ENCODE peak calls at places on chromosomes 6 and 20, in five cellular contexts. Q is aorta, L is colonic mucosa, R is mucosa of descending colon, W is A549. A is an unnamed sample. For H3K4me1, the result is how much of the 10 kb centered on the place peaks cover.

GRCh38 chr6:55069132-55069781 is 105.1 kb upstream of the HCRTR2 start:
- DNase-seq in L (peak), Q (no peak), W (peak), R (no peak), A (peak)

GRCh38 chr6:150263765-150264415 is 104.9 kb upstream of the IYD start:
- DNase-seq in L (no peak), Q (no peak), W (no peak), R (peak), A (no peak)

GRCh38 chr6:150256618-150257272 is 112.1 kb upstream of the IYD start:
- DNase-seq in Q (no peak), L (no peak), R (no peak), W (no peak), A (no peak)

GRCh38 chr20:16966276-16966880 is 218.2 kb downstream of the OTOR start:
- DNase-seq in W (no peak), L (no peak), R (no peak), Q (no peak), A (no peak)

GRCh38 chr20:29472606-29473005 is 1784.9 kb upstream of the DEFB115 start:
- DNase-seq in W (no peak), R (no peak), Q (no peak), L (no peak), A (no peak)

GRCh38 chr6:51049288-51049982 is 230.8 kb downstream of the TFAP2B start:
- DNase-seq in L (no peak), Q (no peak), R (no peak), W (no peak), A (no peak)

GRCh38 chr6:128518531-128519131 is 1.8 kb downstream of the PTPRK start:
- DNase-seq in W (no peak), L (no peak), R (no peak), Q (peak), A (peak)

GRCh38 chr6:142946181-142946923 is 1.4 kb upstream of the HIVEP2 start:
- DNase-seq in R (peak), Q (peak), W (peak), L (peak), A (peak)

GRCh38 chr6:36815962-36816735 is 23.1 kb downstream of the CPNE5 start:
- DNase-seq in W (no peak), R (no peak), L (no peak), Q (no peak), A (no peak)

GRCh38 chr6:125789576-125790402 is 971 bp upstream of the NCOA7 start:
- DNase-seq in Q (peak), R (peak), L (peak), W (peak), A (peak)

GRCh38 chr20:45372646-45373352 is 5.3 kb downstream of the TP53TG5 start:
- DNase-seq in L (no peak), Q (peak), R (peak), W (no peak), A (no peak)

GRCh38 chr20:6657111-6657510 is 110.4 kb upstream of the BMP2 start:
- DNase-seq in L (no peak), W (no peak), R (no peak), Q (no peak), A (no peak)
- H3K4me1 ChIP-seq in L (under half), W (under half), R (under half), Q (under half), A (under half)

GRCh38 chr6:90179190-90180169 is 117.2 kb downstream of the BACH2 start:
- DNase-seq in R (no peak), W (no peak), Q (no peak), L (no peak), A (no peak)
- H3K4me3 ChIP-seq in R (no peak), W (no peak), Q (no peak), L (no peak), A (no peak)

GRCh38 chr20:63836335-63837133 is 5.5 kb upstream of the ZBTB46 start:
- DNase-seq in R (no peak), L (no peak), W (no peak), Q (no peak), A (no peak)

GRCh38 chr20:63837134-63837429 is 6.0 kb upstream of the ZBTB46 start:
- DNase-seq in W (no peak), R (no peak), L (no peak), Q (no peak), A (no peak)

GRCh38 chr20:63842258-63842657 is 11.2 kb upstream of the ZBTB46 start:
- DNase-seq in W (no peak), R (no peak), Q (no peak), L (no peak), A (no peak)

GRCh38 chr20:63837475-63837874 is 6.4 kb upstream of the ZBTB46 start:
- DNase-seq in L (no peak), W (no peak), R (no peak), Q (no peak), A (no peak)

GRCh38 chr20:63839620-63840019 is 8.6 kb upstream of the ZBTB46 start:
- DNase-seq in L (no peak), Q (no peak), R (no peak), W (no peak), A (no peak)
- H3K4me1 ChIP-seq in L (under half), Q (under half), R (under half), W (under half), A (under half)

GRCh38 chr6:138569970-138570715 is 70.8 kb upstream of the NHSL1 start:
- DNase-seq in L (no peak), W (no peak), R (no peak), Q (no peak), A (no peak)
- H3K4me3 ChIP-seq in L (no peak), W (no peak), R (no peak), Q (peak), A (peak)

GRCh38 chr20:38165966-38166706 is 1.1 kb upstream of the TGM2 start:
- DNase-seq in R (no peak), Q (peak), W (no peak), L (no peak), A (no peak)

GRCh38 chr20:38167466-38167850 is 2.4 kb upstream of the TGM2 start:
- DNase-seq in Q (peak), W (no peak), L (no peak), R (no peak), A (no peak)

GRCh38 chr20:38167851-38168760 is 3.0 kb upstream of the TGM2 start:
- DNase-seq in Q (peak), W (peak), L (no peak), R (peak), A (no peak)

GRCh38 chr20:38165089-38165965 is at the start of gene TGM2:
- DNase-seq in Q (peak), L (peak), W (peak), R (peak), A (peak)

GRCh38 chr20:38166707-38167233 is 1.7 kb upstream of the TGM2 start:
- DNase-seq in W (no peak), R (no peak), L (no peak), Q (peak), A (no peak)
- H3K4me1 ChIP-seq in W (half or more), R (under half), L (under half), Q (under half), A (under half)

DNA sequence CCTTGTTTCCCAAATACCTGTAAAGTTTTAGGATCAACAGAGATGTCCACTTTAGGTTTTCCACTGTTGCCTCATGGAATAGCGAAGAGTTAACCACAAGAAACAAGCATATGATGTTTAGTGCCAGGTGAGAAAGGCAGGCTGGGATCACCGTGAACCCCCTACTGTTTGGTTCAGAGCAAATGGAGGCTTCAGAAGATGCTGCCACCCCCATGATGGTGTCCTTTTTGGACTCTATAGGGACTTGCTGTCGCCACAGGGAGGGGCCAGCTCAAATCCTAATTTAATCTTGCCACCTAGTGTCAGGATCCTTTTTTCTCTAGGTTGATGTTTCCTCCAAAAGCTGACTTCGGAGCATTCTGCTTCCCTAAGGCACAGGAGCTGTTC is 1.9 kb upstream of the DLL1 start:
- DNase-seq in R (no peak), W (peak), Q (no peak), L (no peak), A (no peak)
- H3K4me3 ChIP-seq in R (no peak), W (peak), Q (no peak), L (no peak), A (no peak)

DNA sequence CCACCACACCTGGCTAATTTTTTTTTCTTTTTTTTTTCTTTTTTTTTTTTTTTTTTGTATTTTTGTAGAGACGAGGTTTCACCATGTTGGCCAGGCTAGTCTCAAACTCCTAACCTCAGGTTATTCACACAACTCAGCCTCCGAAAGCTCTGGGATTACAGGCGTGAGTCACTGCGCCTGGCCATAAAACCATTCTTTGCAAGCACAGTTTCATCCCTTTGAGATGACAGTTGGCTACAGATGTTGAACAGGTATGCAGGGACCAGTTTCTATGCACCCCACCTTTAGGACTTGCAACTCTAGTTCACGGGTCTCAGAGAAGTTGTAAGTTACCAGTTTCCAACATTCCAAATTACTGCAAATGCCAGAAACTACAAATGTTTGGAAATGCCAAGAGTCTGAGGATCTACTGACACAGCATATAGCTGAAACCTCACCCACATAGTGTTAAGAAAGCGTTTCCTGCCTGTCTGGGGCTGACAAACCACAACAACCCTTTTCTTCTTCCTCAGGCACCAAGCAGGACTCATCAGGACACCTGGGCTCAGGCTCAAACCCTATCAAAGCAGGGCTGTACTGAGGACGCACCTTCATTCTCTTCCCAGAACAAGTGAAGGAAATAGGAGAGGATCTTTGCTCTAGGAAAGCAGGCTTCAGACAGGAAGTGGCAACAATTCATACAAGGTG is 22.9 kb downstream of the ARHGAP18 start:
- DNase-seq in L (no peak), Q (no peak), W (no peak), R (no peak), A (no peak)
- H3K4me1 ChIP-seq in L (under half), Q (under half), W (under half), R (under half), A (under half)

DNA sequence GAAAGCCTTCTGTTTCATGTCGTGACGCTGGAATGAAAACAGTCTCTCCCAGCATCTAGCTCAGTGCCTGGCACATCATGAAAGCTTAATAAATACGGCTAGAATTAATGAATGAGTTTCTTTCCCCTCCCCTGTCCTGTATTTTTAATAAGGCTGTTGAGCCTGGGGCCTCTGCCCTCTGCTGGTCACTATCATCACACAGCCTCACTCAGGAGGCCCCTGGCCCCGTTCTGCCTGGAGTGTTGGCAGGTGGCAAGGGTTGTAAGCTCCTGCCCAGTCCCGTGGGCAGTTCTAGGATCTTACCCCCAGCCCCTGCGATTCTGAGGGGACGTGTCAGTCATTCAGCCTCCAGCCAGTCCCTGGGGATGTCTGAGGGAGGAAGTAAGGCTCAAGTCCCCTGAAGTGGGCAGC is 41.4 kb downstream of the PHACTR3 start:
- DNase-seq in W (no peak), Q (no peak), L (peak), R (no peak), A (no peak)
- H3K4me3 ChIP-seq in W (no peak), Q (no peak), L (no peak), R (no peak), A (no peak)

GRCh38 chr20:51486197-51487005 is 56.1 kb downstream of the NFATC2 start:
- DNase-seq in Q (no peak), W (no peak), L (no peak), R (no peak), A (no peak)

GRCh38 chr20:51488331-51488730 is 54.2 kb downstream of the NFATC2 start:
- DNase-seq in W (no peak), R (no peak), L (no peak), Q (no peak), A (no peak)

GRCh38 chr20:51489611-51490010 is 52.9 kb downstream of the NFATC2 start:
- DNase-seq in R (no peak), L (no peak), W (no peak), Q (no peak), A (no peak)

GRCh38 chr20:51487076-51487475 is 55.4 kb downstream of the NFATC2 start:
- DNase-seq in L (no peak), Q (no peak), R (no peak), W (no peak), A (no peak)

DNA sequence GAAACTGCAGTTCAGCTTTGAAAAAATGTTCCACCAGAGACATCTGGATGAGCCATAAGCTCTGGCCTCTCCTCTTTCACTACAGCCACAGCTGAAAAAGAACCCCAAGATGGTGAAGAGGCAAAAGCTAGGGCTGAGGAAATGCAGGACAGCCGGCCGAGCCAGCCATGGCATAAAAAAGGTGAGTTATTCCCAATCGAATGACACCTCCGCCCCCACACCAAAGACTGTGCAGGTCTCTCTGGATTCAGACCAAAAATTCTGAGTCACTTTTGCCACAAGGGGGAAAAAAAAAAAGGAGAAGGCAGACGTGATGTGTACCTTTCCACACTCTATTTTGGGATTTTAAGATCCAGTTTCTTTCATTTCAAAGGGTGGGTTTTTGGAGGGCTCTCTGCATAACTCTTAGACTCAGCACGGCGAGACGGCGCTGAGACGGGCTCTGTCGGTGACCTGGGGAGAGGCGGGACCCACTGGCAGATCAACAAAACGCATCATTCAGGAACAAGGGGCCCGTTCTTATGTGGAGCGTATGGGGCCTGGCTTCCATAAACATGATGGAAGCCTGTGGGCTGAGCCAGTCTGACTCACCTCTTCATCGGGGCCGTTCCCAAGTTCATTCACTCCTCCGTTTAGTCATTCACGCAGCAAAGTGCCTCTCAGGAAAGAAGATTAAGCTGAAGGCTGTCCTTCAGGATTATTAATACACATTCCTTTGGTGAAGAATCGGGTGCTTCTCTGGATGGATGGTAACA is 54.8 kb downstream of the NFATC2 start:
- DNase-seq in L (no peak), R (no peak), Q (no peak), W (peak), A (no peak)
- H3K4me1 ChIP-seq in L (under half), R (under half), Q (under half), W (under half), A (under half)

DNA sequence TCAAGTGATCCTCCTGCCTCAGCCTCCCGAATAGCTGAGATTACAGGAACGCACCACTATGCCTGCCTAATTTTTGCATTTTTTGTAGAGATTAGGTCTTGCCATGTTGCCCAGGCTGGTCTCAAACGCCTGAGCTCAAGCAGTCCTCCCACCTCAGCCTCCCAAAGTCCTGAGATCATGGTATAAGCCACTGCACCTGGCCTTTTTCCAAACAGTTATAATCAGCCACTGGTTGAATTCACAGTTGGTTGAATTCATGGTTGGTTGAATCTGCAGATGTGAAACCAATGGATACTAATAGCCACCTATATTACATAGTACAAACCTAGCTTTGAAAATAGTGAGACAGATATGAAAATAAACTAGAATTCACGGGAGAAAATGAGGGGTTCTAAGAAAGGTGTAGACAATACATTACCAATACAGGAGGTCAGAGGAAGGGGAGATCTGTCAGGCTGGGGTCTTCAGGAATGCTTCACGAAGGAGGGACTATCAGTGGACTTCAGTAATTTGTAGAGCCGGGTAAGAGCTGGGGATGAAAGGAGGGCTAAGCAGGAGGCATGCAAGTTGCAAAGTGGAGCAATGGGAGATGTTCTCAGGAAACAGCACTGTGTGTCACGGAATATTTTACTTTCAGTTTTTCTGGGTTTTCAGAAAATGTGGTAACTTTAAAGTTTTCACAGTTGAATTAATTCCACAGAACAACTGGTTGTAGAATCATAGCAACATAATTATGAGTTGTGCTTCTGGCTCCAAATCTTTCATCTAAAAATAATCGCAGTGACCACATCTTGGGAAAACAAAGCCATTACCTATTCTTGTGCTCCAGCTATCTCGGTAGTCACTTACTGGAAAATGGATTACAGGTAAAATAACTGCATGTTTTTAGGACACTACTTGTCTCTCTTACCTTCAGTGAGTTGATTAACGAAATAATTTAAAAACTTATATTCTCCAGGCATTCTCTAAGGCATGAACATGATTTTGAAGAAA is 12.9 kb upstream of the CEP85L start:
- DNase-seq in Q (no peak), L (no peak), R (no peak), W (no peak), A (no peak)
- H3K4me3 ChIP-seq in Q (no peak), L (no peak), R (no peak), W (no peak), A (no peak)

A was measured in HAP-1.